ENCODE peak calls at places on chromosome 18, in six cellular contexts. I is pancreas; P is heart right ventricle; L is psoas muscle; D is lower lobe of right lung; Y is activated T-cell treated with anti-CD3 and anti-CD28 coated beads, Interleukin-2, amount 50 U/mL, for 4 hours. S is an unnamed sample.
A peak's percentile ranks its signal among the peaks of the same experiment; 100 is the strongest.

GRCh38 chr18:13493071-13493470 is 233.3 kb downstream of the FAM210A start:
- ATAC-seq in I (no peak), P (no peak), L (no peak), D (no peak), Y (no peak), S (no peak)

GRCh38 chr18:34928068-34928753 is 113.0 kb upstream of the MAPRE2 start:
- ATAC-seq in I (no peak), P (no peak), L (no peak), D (no peak), Y (no peak), S (no peak)

GRCh38 chr18:52694804-52695203 is 354.8 kb downstream of the DCC start:
- ATAC-seq in I (peak; percentile 42), P (no peak), L (no peak), D (no peak), Y (no peak), S (no peak)

GRCh38 chr18:46547520-46547919 is 109.5 kb downstream of the LOXHD1 start:
- ATAC-seq in I (no peak), P (no peak), L (no peak), D (no peak), Y (no peak), S (no peak)

GRCh38 chr18:22432672-22433137 is 15.0 kb upstream of the CTAGE1 start:
- ATAC-seq in I (peak; percentile 96), P (peak; percentile 94), L (peak; percentile 50), D (peak; percentile 61), Y (no peak), S (peak; percentile 93)

GRCh38 chr18:32701288-32701687 is 71.5 kb downstream of the KLHL14 start:
- ATAC-seq in I (no peak), P (no peak), L (no peak), D (no peak), Y (no peak), S (no peak)

GRCh38 chr18:36427369-36427768 is 129.9 kb downstream of the FHOD3 start:
- ATAC-seq in I (no peak), P (no peak), L (no peak), D (no peak), Y (no peak), S (no peak)

GRCh38 chr18:24071029-24071428 is 56.5 kb downstream of the TTC39C start:
- ATAC-seq in I (no peak), P (no peak), L (no peak), D (no peak), Y (no peak), S (no peak)

GRCh38 chr18:42801706-42802105 is 313.8 kb downstream of the RIT2 start:
- ATAC-seq in I (no peak), P (no peak), L (no peak), D (no peak), Y (no peak), S (no peak)

GRCh38 chr18:24263078-24263477 is 124.2 kb downstream of the CABYR start:
- ATAC-seq in I (no peak), P (no peak), L (no peak), D (no peak), Y (no peak), S (no peak)

GRCh38 chr18:47420130-47420529 is 168.7 kb upstream of the SKOR2 start:
- ATAC-seq in I (no peak), P (no peak), L (no peak), D (no peak), Y (no peak), S (no peak)

GRCh38 chr18:9825571-9826073 is 60.2 kb upstream of the TXNDC2 start:
- ATAC-seq in I (peak; percentile 88), P (peak; percentile 74), L (peak; percentile 43), D (peak; percentile 89), Y (no peak), S (peak; percentile 71)

GRCh38 chr18:76578571-76579300 is 83.7 kb upstream of the ZNF516 start:
- ATAC-seq in I (peak; percentile 11), P (no peak), L (no peak), D (no peak), Y (no peak), S (no peak)

GRCh38 chr18:12586956-12587355 is 71.0 kb downstream of the SPIRE1 start:
- ATAC-seq in I (no peak), P (no peak), L (no peak), D (peak; percentile 71), Y (no peak), S (peak; percentile 64)